ENCODE peak calls at places on chromosome 13, in six cellular contexts. S, I, R, Z, X and D are unnamed samples.

GRCh38 chr13:48160879-48161278 is 66.0 kb upstream of the MED4 start:
- DNase-seq in I (no peak), Z (no peak), S (no peak), X (no peak), R (peak), D (peak)

GRCh38 chr13:50220938-50221337 is 205.7 kb downstream of the KCNRG start:
- DNase-seq in Z (no peak), R (no peak), I (no peak), X (no peak), S (no peak), D (peak)

GRCh38 chr13:38730332-38730731 is 43.5 kb downstream of the FREM2 start:
- DNase-seq in I (no peak), R (no peak), S (no peak), Z (no peak), X (no peak), D (no peak)

GRCh38 chr13:99979453-99980200 is 2.0 kb upstream of the ZIC2 start:
- DNase-seq in Z (no peak), R (no peak), I (no peak), X (no peak), S (no peak), D (peak)

GRCh38 chr13:40236566-40237168 is 429.8 kb downstream of the FOXO1 start:
- DNase-seq in X (no peak), S (no peak), R (no peak), Z (no peak), I (no peak), D (no peak)

GRCh38 chr13:90302113-90302512 is 1045.4 kb upstream of the MIR17HG start:
- DNase-seq in S (no peak), X (no peak), R (no peak), I (no peak), Z (no peak), D (no peak)

GRCh38 chr13:89514534-89515312 is 1832.8 kb upstream of the MIR17HG start:
- DNase-seq in R (peak), X (no peak), Z (peak), S (peak), I (no peak), D (no peak)

GRCh38 chr13:76330216-76330615 is 556.0 kb downstream of the KCTD12 start:
- DNase-seq in I (no peak), R (no peak), S (no peak), Z (no peak), X (no peak), D (no peak)

GRCh38 chr13:50676602-50677001 is 166.9 kb downstream of the DLEU7 start:
- DNase-seq in S (no peak), R (peak), Z (no peak), I (no peak), X (no peak), D (no peak)

GRCh38 chr13:41848435-41849255 is 112.3 kb downstream of the VWA8 start:
- DNase-seq in I (no peak), R (no peak), X (no peak), Z (no peak), S (no peak), D (no peak)

GRCh38 chr13:22926176-22927007 is 254.4 kb upstream of the SGCG start:
- DNase-seq in I (peak), X (no peak), R (no peak), S (no peak), Z (no peak), D (no peak)

GRCh38 chr13:31204592-31204991 is 4.8 kb downstream of the B3GLCT start:
- DNase-seq in R (peak), S (peak), X (no peak), I (peak), Z (peak), D (peak)

GRCh38 chr13:25300861-25301346 is 521 bp upstream of the NUP58 start:
- DNase-seq in I (no peak), S (no peak), Z (no peak), X (no peak), R (no peak), D (no peak)

GRCh38 chr13:44052843-44053607 is 173.3 kb downstream of the LACC1 start:
- DNase-seq in S (no peak), X (no peak), R (no peak), Z (no peak), I (no peak), D (no peak)

GRCh38 chr13:101289764-101290163 is 126.5 kb downstream of the NALCN start:
- DNase-seq in R (peak), X (no peak), I (no peak), Z (no peak), S (no peak), D (no peak)

GRCh38 chr13:43054803-43055802 is 31.7 kb downstream of the DNAJC15 start:
- DNase-seq in S (no peak), Z (peak), X (no peak), I (no peak), R (peak), D (no peak)

GRCh38 chr13:94322925-94323324 is 156.6 kb downstream of the DCT start:
- DNase-seq in Z (no peak), S (no peak), R (no peak), I (no peak), X (no peak), D (peak)

GRCh38 chr13:109182777-109183465 is 553.5 kb downstream of the MYO16 start:
- DNase-seq in R (no peak), X (no peak), I (no peak), Z (no peak), S (no peak), D (no peak)

GRCh38 chr13:30466841-30467252 is 1.1 kb upstream of the HMGB1 start:
- DNase-seq in S (no peak), Z (no peak), R (no peak), I (no peak), X (no peak), D (peak)

GRCh38 chr13:113881614-113882265 is 17.9 kb upstream of the GAS6 start:
- DNase-seq in I (no peak), Z (no peak), R (peak), X (no peak), S (no peak), D (no peak)

GRCh38 chr13:95267662-95268369 is 33.4 kb downstream of the ABCC4 start:
- DNase-seq in S (peak), I (no peak), R (peak), Z (peak), X (no peak), D (peak)

GRCh38 chr13:49308977-49309408 is 61.3 kb downstream of the CDADC1 start:
- DNase-seq in X (no peak), R (peak), S (no peak), Z (no peak), I (no peak), D (no peak)

GRCh38 chr13:102847272-102848234 is 1.7 kb downstream of the ERCC5 start:
- DNase-seq in I (no peak), X (no peak), R (peak), Z (no peak), S (no peak), D (peak)

GRCh38 chr13:86269511-86269910 is 470.3 kb upstream of the SLITRK6 start:
- DNase-seq in R (no peak), S (no peak), Z (no peak), X (no peak), I (no peak), D (no peak)

GRCh38 chr13:45989607-45990006 is 62.9 kb downstream of the ZC3H13 start:
- DNase-seq in R (peak), I (no peak), Z (no peak), X (no peak), S (no peak), D (no peak)

GRCh38 chr13:25764378-25764777 is 287.4 kb downstream of the SHISA2 start:
- DNase-seq in R (no peak), Z (no peak), I (no peak), X (no peak), S (no peak), D (no peak)

GRCh38 chr13:114055766-114056165 is 76.7 kb downstream of the RASA3 start:
- DNase-seq in Z (no peak), R (no peak), X (no peak), S (no peak), I (no peak), D (no peak)

GRCh38 chr13:94657167-94657566 is 55.2 kb downstream of the SOX21 start:
- DNase-seq in R (no peak), X (no peak), Z (no peak), I (no peak), S (no peak), D (no peak)

GRCh38 chr13:98261165-98261672 is 84.2 kb upstream of the RNF113B start:
- DNase-seq in S (no peak), R (no peak), I (no peak), X (no peak), Z (peak), D (no peak)

GRCh38 chr13:85093808-85094207 is 705.4 kb downstream of the SLITRK6 start:
- DNase-seq in X (no peak), R (no peak), Z (no peak), I (no peak), S (no peak), D (no peak)

GRCh38 chr13:24307211-24308067 is 1.9 kb upstream of the C1QTNF9 start:
- DNase-seq in Z (peak), I (no peak), R (no peak), X (no peak), S (no peak), D (no peak)

GRCh38 chr13:95083758-95084157 is 217.5 kb downstream of the ABCC4 start:
- DNase-seq in X (no peak), Z (no peak), I (no peak), S (no peak), R (peak), D (no peak)

GRCh38 chr13:93227280-93227905 is 786 bp downstream of the GPC6 start:
- DNase-seq in X (no peak), Z (peak), I (no peak), R (no peak), S (no peak), D (no peak)

GRCh38 chr13:93225610-93226009 is 997 bp upstream of the GPC6 start:
- DNase-seq in R (no peak), I (no peak), Z (no peak), S (no peak), X (no peak), D (no peak)

GRCh38 chr13:93226623-93227279 is at the start of gene GPC6:
- DNase-seq in X (no peak), R (no peak), S (no peak), Z (peak), I (no peak), D (no peak)

GRCh38 chr13:93224545-93224944 is 2.1 kb upstream of the GPC6 start:
- DNase-seq in X (no peak), R (no peak), S (no peak), Z (peak), I (no peak), D (no peak)

GRCh38 chr13:93226065-93226622 is 463 bp upstream of the GPC6 start:
- DNase-seq in R (no peak), X (no peak), Z (peak), I (no peak), S (no peak), D (no peak)
- H3K4me3 ChIP-seq in R (no peak), X (no peak), Z (peak), I (no peak), S (peak), D (no peak)

GRCh38 chr13:33798023-33798422 is 19.9 kb upstream of the RFC3 start:
- DNase-seq in Z (no peak), I (no peak), R (no peak), S (no peak), X (no peak), D (no peak)

GRCh38 chr13:33800646-33801186 is 17.2 kb upstream of the RFC3 start:
- DNase-seq in I (no peak), X (no peak), S (no peak), Z (no peak), R (no peak), D (no peak)

GRCh38 chr13:33797622-33798021 is 20.3 kb upstream of the RFC3 start:
- DNase-seq in I (no peak), X (no peak), S (no peak), R (no peak), Z (no peak), D (no peak)

GRCh38 chr13:33796095-33796494 is 21.9 kb upstream of the RFC3 start:
- DNase-seq in X (no peak), S (no peak), I (no peak), Z (no peak), R (no peak), D (no peak)

GRCh38 chr13:33799950-33800592 is 17.9 kb upstream of the RFC3 start:
- DNase-seq in Z (peak), I (no peak), X (no peak), R (peak), S (no peak), D (peak)
- TF ChIP-seq CTCF in Z (peak), I (no peak), X (peak), R (peak), S (no peak), D (peak)

DNA sequence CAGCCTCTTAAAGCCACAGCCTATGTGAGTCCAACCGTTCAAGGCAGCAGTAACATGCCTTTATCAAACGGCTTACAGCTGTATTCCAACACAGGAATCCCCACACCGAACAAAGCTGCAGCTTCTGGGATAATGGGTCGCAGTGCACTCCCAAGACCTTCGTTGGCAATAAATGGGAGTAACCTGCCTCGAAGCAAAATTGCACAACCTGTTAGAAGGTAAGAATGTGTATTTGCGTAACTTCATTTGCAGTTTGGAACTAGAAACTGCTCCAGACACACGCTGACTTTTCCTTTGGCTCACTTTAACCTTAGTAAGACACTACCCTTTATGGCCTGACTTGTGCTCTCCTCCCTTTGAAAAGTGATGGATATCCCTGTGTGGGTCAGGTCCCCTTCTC is 63.4 kb downstream of the SLAIN1 start:
- DNase-seq in S (no peak), Z (no peak), X (no peak), R (no peak), I (no peak), D (no peak)
- TF ChIP-seq MYC in S (no peak), Z (no peak), X (no peak), R (no peak), I (no peak), D (no peak)

GRCh38 chr13:110797230-110797877 is 83.9 kb downstream of the ING1 start:
- DNase-seq in X (no peak), R (peak), I (no peak), S (no peak), Z (no peak), D (no peak)

GRCh38 chr13:110801044-110801443 is 87.5 kb downstream of the ING1 start:
- DNase-seq in R (no peak), Z (no peak), S (no peak), I (no peak), X (no peak), D (peak)

GRCh38 chr13:110794209-110794608 is 80.7 kb downstream of the ING1 start:
- DNase-seq in X (no peak), R (no peak), Z (no peak), I (no peak), S (no peak), D (no peak)

GRCh38 chr13:110798595-110798994 is 85.1 kb downstream of the ING1 start:
- DNase-seq in Z (peak), S (no peak), X (no peak), I (no peak), R (no peak), D (no peak)

GRCh38 chr13:110799246-110800236 is 86.0 kb downstream of the ING1 start:
- DNase-seq in X (no peak), I (no peak), Z (no peak), R (peak), S (no peak), D (no peak)
- H3K4me3 ChIP-seq in X (no peak), I (no peak), Z (peak), R (no peak), S (no peak), D (no peak)